ENCODE peak calls at places on chromosomes 5 and 9, in six cellular contexts. O is brain microvascular endothelial cell, F is dorsolateral prefrontal cortex, H is stomach, W is hepatocyte, N is neural progenitor cell. R is an unnamed sample.

GRCh38 chr5:11564716-11565115 is 339.5 kb downstream of the CTNND2 start:
- DNase-seq in F (peak), O (no peak), H (no peak), W (no peak), N (peak), R (no peak)

GRCh38 chr5:169648725-169649124 is 11.7 kb downstream of the DOCK2 start:
- DNase-seq in N (no peak), W (no peak), F (no peak), H (no peak), O (no peak), R (peak)

GRCh38 chr5:149223081-149223848 is 48.4 kb upstream of the AFAP1L1 start:
- DNase-seq in W (no peak), N (no peak), H (no peak), O (no peak), F (no peak), R (no peak)

GRCh38 chr9:137720571-137721110 is 101.8 kb downstream of the EHMT1 start:
- DNase-seq in F (no peak), N (no peak), W (no peak), O (no peak), H (no peak), R (no peak)

GRCh38 chr9:84068872-84069271 is 88.3 kb downstream of the RMI1 start:
- DNase-seq in H (no peak), N (no peak), F (no peak), O (no peak), W (no peak), R (no peak)

GRCh38 chr5:73437126-73438047 is 11.2 kb downstream of the FOXD1 start:
- DNase-seq in H (no peak), W (peak), O (peak), F (no peak), N (peak), R (no peak)

GRCh38 chr9:123548749-123549545 is 192.9 kb downstream of the CRB2 start:
- DNase-seq in N (no peak), F (peak), H (no peak), O (no peak), W (no peak), R (no peak)

GRCh38 chr5:134392301-134392700 is 19.4 kb downstream of the CDKN2AIPNL start:
- DNase-seq in H (no peak), W (no peak), N (no peak), F (no peak), O (no peak), R (no peak)

GRCh38 chr5:181191526-181192336 is 13.3 kb downstream of the TRIM7 start:
- DNase-seq in W (peak), H (peak), F (peak), N (peak), O (peak), R (peak)

GRCh38 chr9:29212590-29213373 is 1639.5 kb upstream of the C9orf72 start:
- DNase-seq in N (peak), W (peak), F (no peak), H (peak), O (no peak), R (no peak)

GRCh38 chr5:142472306-142472951 is 147.6 kb upstream of the SPRY4 start:
- DNase-seq in O (peak), F (no peak), W (peak), N (no peak), H (no peak), R (peak)

GRCh38 chr9:114953917-114954316 is 23.5 kb upstream of the TNFSF8 start:
- DNase-seq in W (peak), O (peak), N (no peak), H (no peak), F (no peak), R (no peak)

GRCh38 chr5:77993799-77994318 is 217.7 kb upstream of the TBCA start:
- DNase-seq in F (peak), O (no peak), W (no peak), H (no peak), N (peak), R (no peak)

GRCh38 chr5:174972291-174972690 is 247.9 kb downstream of the MSX2 start:
- DNase-seq in F (no peak), H (peak), N (no peak), O (no peak), W (peak), R (no peak)

GRCh38 chr9:13278368-13279246 is 885 bp downstream of the MPDZ start:
- DNase-seq in N (peak), W (peak), H (peak), O (peak), F (peak), R (no peak)

GRCh38 chr5:38208782-38209378 is 49.5 kb upstream of the EGFLAM start:
- DNase-seq in F (no peak), W (peak), H (no peak), N (peak), O (peak), R (peak)

DNA sequence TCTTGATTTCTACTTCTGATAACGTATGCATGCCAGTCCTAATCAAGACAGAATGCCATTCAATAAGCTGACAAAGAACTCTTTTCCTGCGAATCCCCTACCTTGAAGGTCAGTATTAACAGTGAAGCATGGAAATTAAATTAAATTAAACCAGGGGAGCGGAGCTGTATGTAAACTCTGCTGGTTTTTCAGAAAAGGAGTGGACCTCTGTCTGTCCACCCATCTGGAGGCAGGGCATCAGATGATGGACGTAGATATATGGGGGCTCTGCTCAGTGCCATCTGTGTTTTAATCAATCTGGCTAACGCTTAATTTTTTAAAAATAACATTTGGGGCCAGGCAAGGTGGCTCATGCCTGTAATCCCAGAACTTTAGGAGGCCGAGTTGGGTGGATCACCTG is 101.9 kb downstream of the ROR2 start:
- DNase-seq in N (no peak), F (no peak), O (no peak), H (no peak), W (no peak), R (no peak)
- H3K27ac ChIP-seq in N (no peak), F (no peak), O (no peak), H (no peak), W (peak), R (no peak)

DNA sequence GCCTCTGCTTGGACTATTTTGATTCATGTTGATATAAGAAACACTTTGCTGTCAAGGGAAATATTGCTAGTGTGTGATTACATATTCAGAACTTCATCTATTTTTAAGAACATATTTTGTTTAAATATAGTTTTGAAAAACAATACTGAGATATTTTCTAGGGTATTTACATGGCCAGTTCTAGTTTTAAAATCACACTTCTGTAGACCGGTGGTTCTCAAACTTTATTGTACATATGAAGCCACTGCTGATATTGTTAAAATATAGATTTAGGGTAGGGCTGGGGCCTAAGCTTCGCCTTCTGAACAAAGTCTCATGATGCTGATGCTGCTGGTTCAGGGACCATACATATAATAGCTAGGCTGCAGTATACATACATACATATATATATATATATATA is 1000.0 kb downstream of the PTPRD start:
- DNase-seq in O (no peak), N (no peak), H (no peak), F (no peak), W (no peak), R (no peak)
- H3K27ac ChIP-seq in O (no peak), N (no peak), H (no peak), F (no peak), W (no peak), R (no peak)

DNA sequence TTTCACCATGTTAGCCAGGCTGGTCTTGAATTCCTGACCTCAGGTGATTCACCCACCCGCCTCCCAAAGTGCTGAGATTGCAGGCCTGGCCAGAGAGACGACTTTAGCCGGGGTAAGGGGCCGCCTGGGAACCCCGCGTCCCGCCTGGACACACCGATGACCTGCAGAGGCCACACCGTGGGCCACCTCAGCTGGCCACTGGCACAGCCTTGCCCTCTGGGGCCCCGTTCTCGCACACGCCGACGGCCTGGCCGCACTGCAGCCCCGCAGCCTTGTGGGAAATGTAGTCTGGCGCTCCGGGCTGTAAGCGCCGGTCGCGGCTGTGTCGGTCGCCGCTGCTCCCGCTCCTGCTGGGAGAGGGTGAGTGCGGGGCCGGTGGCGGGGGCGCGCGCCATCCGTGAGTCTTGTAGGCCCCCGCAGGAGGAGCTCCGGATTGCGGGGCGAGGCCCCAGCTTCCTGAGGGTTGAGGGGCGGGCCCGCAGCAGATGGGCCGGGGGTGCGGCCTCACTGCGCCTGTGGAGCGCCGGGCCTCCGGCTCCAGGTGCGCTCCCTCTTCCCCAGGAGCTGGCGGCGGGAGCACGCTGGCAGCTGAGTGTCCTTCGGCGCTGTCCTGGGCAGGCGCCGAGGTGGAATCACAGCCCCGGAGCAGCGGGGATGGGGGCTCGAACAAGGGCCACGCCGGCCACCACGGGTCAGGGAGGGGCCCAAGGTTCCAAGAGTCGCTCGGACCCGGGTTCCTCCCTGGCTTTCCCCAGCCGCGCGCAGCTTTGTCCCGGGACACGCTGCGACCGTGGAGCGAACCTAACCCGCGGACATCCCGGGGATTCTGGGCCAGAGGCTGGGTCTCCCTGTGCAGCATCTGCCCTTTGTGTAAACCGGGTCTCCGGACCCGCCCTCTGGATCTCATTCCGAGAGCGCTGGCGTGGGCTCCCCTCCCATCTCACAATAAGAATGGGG is at the start of gene ZFP2:
- DNase-seq in O (peak), H (peak), N (peak), F (peak), W (peak), R (peak)
- H3K27ac ChIP-seq in O (no peak), H (peak), N (no peak), F (peak), W (peak), R (no peak)

GRCh38 chr5:158763217-158763616 is 336.5 kb downstream of the EBF1 start:
- DNase-seq in F (no peak), H (no peak), N (no peak), W (no peak), O (no peak), R (no peak)
- H3K27ac ChIP-seq in F (no peak), H (no peak), N (no peak), W (no peak), O (no peak), R (no peak)

GRCh38 chr5:93399675-93400074 is 181.3 kb downstream of the NR2F1-AS1 start:
- DNase-seq in N (no peak), H (no peak), F (no peak), O (no peak), W (no peak), R (no peak)
- H3K27ac ChIP-seq in N (no peak), H (no peak), F (no peak), O (no peak), W (no peak), R (no peak)

GRCh38 chr9:129823934-129824601 is at the start of gene TOR1A:
- DNase-seq in F (peak), N (peak), W (peak), O (peak), H (peak), R (peak)

GRCh38 chr9:129828969-129829368 is 5.0 kb upstream of the TOR1A start:
- DNase-seq in O (no peak), H (no peak), W (no peak), N (no peak), F (no peak), R (no peak)

GRCh38 chr9:129826759-129827158 is 2.8 kb upstream of the TOR1A start:
- DNase-seq in N (no peak), W (no peak), O (no peak), F (no peak), H (no peak), R (no peak)

GRCh38 chr9:129828051-129828450 is 4.1 kb upstream of the TOR1A start:
- DNase-seq in N (no peak), H (no peak), O (no peak), W (no peak), F (no peak), R (no peak)

DNA sequence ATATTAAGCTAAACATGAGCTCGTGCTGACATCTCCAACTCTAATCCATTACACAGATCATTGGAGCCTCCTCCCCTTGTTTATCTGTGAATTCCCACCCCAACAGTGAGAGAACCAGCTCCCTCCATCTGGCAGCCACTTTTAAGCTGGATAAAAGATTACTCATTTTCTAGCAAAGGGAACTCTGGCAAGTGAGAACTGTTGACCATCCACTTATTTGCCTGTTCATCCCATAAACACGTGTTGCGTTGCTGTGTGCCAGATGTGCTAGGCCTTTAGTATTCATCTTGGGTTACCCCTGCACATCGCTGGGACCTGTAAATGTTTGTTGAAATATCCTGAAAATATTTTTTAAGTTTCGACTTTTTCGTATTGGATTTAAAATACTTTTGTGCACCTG is 2.4 kb upstream of the TOR1A start:
- DNase-seq in F (no peak), O (no peak), H (no peak), W (no peak), N (no peak), R (no peak)
- H3K27ac ChIP-seq in F (no peak), O (no peak), H (no peak), W (no peak), N (no peak), R (no peak)

GRCh38 chr9:128702445-128702948 is at the start of gene PKN3:
- DNase-seq in F (peak), N (peak), H (peak), W (peak), O (peak), R (peak)
- H3K27ac ChIP-seq in F (no peak), N (no peak), H (peak), W (peak), O (peak), R (no peak)

DNA sequence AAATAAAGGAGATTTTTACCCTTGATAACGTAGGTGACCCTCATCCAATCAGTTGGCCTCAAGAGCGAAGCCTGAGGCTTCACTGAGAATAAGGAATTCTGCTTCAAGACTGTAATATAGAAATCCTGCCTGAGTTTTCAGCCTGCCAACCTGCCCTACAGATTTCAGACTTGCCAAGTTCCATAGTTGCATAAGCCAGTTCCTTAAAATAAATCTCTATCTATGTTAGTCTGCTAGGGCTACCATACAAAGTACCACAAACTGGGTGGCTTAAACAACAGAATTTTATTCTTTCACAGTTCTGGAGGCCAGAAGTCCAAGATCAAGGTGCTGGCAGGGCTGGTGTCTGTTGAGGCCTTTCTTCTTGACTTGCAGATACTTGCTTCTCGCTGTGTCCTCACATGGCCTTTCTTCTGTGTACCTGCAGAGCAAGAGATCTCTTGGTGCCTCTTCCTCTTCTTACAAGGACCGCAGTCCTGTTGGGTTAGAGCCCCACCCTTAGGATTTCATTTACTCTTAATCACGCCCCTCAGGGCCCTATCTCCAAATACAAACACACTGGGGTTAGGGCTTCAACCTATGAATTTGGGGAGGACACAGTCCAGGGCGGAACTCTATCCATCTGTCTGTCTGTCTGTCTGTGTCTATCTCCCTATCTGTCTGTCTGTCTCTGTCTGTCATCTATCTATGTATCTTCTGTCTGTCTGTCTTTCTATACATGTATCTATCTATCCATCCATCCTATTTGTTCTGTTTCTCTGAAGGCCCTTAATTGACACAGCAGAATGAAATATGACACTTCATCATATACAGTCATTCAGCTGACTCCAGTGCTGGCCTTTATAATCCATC is 17.0 kb upstream of the CMBL start:
- DNase-seq in H (no peak), W (no peak), F (no peak), O (no peak), N (no peak), R (no peak)
- H3K27ac ChIP-seq in H (no peak), W (no peak), F (no peak), O (no peak), N (no peak), R (no peak)

GRCh38 chr5:34895641-34896419 is 19.5 kb downstream of the RAD1 start:
- DNase-seq in O (no peak), W (peak), N (peak), H (no peak), F (no peak), R (no peak)

GRCh38 chr5:34898258-34898895 is 16.9 kb downstream of the RAD1 start:
- DNase-seq in F (peak), H (peak), N (peak), W (peak), O (peak), R (peak)

GRCh38 chr5:34900660-34901059 is 14.6 kb downstream of the RAD1 start:
- DNase-seq in W (no peak), F (no peak), O (no peak), N (no peak), H (no peak), R (no peak)

GRCh38 chr5:34897646-34898045 is 17.7 kb downstream of the RAD1 start:
- DNase-seq in N (no peak), W (no peak), H (no peak), O (no peak), F (no peak), R (no peak)

DNA sequence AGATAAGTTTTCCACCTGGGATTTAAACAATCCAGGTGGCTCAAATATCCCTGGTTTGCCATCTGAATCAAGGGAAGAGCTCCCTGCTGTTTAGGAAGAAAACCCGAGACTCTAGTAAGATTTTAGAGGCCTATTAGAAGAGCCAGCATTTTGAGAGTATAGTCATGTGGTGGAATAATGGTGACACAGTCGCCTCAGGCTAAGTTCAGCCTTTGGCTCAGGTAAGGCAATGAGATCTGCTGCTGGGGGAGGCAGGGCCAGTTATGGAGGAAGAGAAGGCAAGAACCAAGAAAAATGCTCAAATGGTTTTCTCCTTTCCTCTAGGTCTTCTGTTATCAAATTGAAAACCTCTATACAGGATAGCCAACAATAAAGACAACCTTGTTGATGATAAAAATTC is 16.2 kb downstream of the RAD1 start:
- DNase-seq in N (no peak), O (no peak), W (no peak), F (no peak), H (no peak), R (no peak)
- H3K27ac ChIP-seq in N (no peak), O (no peak), W (no peak), F (no peak), H (no peak), R (no peak)